ENCODE peak calls at places on chromosomes 12 and 14, in seven cellular contexts. Z, P, J, H, L, G and Y are unnamed samples.

GRCh38 chr12:78004451-78005093 is 173.9 kb downstream of the NAV3 start:
- DNase-seq in H (no peak), P (no peak), Z (no peak), G (no peak), L (no peak), J (no peak), Y (no peak)

GRCh38 chr12:9361879-9362326 is 153.7 kb upstream of the PZP start:
- DNase-seq in G (no peak), J (no peak), H (no peak), P (no peak), Z (no peak), L (no peak), Y (no peak)

GRCh38 chr12:30806989-30807694 is 52.4 kb upstream of the CAPRIN2 start:
- DNase-seq in Z (peak; percentile 62), G (no peak), H (peak; percentile 68), J (peak; percentile 70), L (no peak), P (no peak), Y (no peak)

GRCh38 chr14:46887144-46887543 is 235.6 kb upstream of the RPL10L start:
- DNase-seq in P (no peak), J (no peak), Z (no peak), H (no peak), L (no peak), G (no peak), Y (no peak)

GRCh38 chr12:18139989-18140596 is 50.1 kb upstream of the RERGL start:
- DNase-seq in J (peak; percentile 20), L (no peak), G (no peak), Z (peak; percentile 49), P (no peak), H (no peak), Y (no peak)

GRCh38 chr12:62861586-62861985 is 73.4 kb downstream of the PPM1H start:
- DNase-seq in H (no peak), L (no peak), J (no peak), G (no peak), Z (no peak), P (no peak), Y (no peak)

GRCh38 chr12:26566186-26566585 is 266.8 kb downstream of the ITPR2 start:
- DNase-seq in G (no peak), H (no peak), J (no peak), Z (no peak), L (no peak), P (no peak), Y (no peak)

GRCh38 chr14:29458547-29458946 is 469.1 kb downstream of the PRKD1 start:
- DNase-seq in H (no peak), L (no peak), G (no peak), J (no peak), Z (no peak), P (no peak), Y (no peak)

GRCh38 chr14:73739899-73740685 is 25.9 kb upstream of the PNMA1 start:
- DNase-seq in H (no peak), G (no peak), P (no peak), J (no peak), Z (no peak), L (no peak), Y (no peak)

GRCh38 chr12:20370841-20371240 is 2.5 kb downstream of the PDE3A start:
- DNase-seq in L (no peak), Z (no peak), G (no peak), H (no peak), J (no peak), P (no peak), Y (no peak)

GRCh38 chr12:132190012-132190755 is 45.9 kb downstream of the NOC4L start:
- DNase-seq in L (no peak), G (no peak), H (no peak), P (no peak), J (peak; percentile 21), Z (no peak), Y (no peak)

GRCh38 chr12:96907681-96908163 is 665 bp downstream of the NEDD1 start:
- DNase-seq in P (no peak), J (peak; percentile 28), H (peak; percentile 24), L (peak; percentile 17), Z (peak; percentile 18), G (no peak), Y (no peak)

GRCh38 chr14:29906256-29906885 is 21.3 kb downstream of the PRKD1 start:
- DNase-seq in H (no peak), P (no peak), L (no peak), Z (no peak), J (peak; percentile 29), G (no peak), Y (no peak)

GRCh38 chr14:52472728-52473127 is 79.6 kb downstream of the TXNDC16 start:
- DNase-seq in G (no peak), Z (no peak), J (no peak), H (no peak), P (no peak), L (no peak), Y (no peak)

GRCh38 chr14:73058923-73059311 is 583 bp downstream of the RBM25 start:
- DNase-seq in P (no peak), Z (peak; percentile 29), G (no peak), J (peak; percentile 50), L (no peak), H (peak; percentile 7), Y (no peak)

GRCh38 chr14:99737451-99737951 is 53.4 kb downstream of the CYP46A1 start:
- DNase-seq in G (no peak), H (no peak), J (peak; percentile 42), L (no peak), P (no peak), Z (no peak), Y (peak; percentile 44)

GRCh38 chr14:30243805-30244204 is 315.2 kb upstream of the G2E3 start:
- DNase-seq in J (peak; percentile 69), H (peak; percentile 43), L (no peak), G (no peak), Z (no peak), P (peak; percentile 44), Y (no peak)

GRCh38 chr12:62848418-62848817 is 86.5 kb downstream of the PPM1H start:
- DNase-seq in L (no peak), J (peak; percentile 84), P (peak; percentile 77), H (peak; percentile 92), Z (no peak), G (no peak), Y (no peak)

GRCh38 chr14:40842816-40843215 is 763.9 kb upstream of the LRFN5 start:
- DNase-seq in J (no peak), G (no peak), H (no peak), L (no peak), P (no peak), Z (no peak), Y (no peak)

GRCh38 chr12:102740157-102741032 is 176.6 kb downstream of the PAH start:
- DNase-seq in L (no peak), Z (peak; percentile 7), J (peak; percentile 46), P (peak; percentile 17), G (no peak), H (peak; percentile 20), Y (no peak)

GRCh38 chr14:94880805-94881204 is 110.9 kb upstream of the GSC start:
- DNase-seq in P (no peak), G (no peak), H (no peak), Z (no peak), L (no peak), J (no peak), Y (no peak)

GRCh38 chr14:100871234-100872186 is 32.0 kb downstream of the RTL1 start:
- DNase-seq in H (peak; percentile 81), L (no peak), G (no peak), Z (no peak), P (peak; percentile 24), J (peak; percentile 72), Y (peak; percentile 61)

GRCh38 chr12:117968826-117969659 is at the start of gene KSR2:
- DNase-seq in J (peak; percentile 23), G (peak; percentile 18), L (peak; percentile 44), P (no peak), H (peak; percentile 9), Z (peak; percentile 19), Y (no peak)

GRCh38 chr12:113261847-113262470 is 40.7 kb downstream of the TPCN1 start:
- DNase-seq in Z (no peak), J (no peak), L (peak; percentile 30), G (no peak), P (no peak), H (no peak), Y (no peak)

GRCh38 chr14:87522575-87522974 is 470.4 kb downstream of the GALC start:
- DNase-seq in Z (no peak), P (no peak), H (no peak), L (no peak), J (no peak), G (no peak), Y (no peak)

GRCh38 chr14:76236172-76237130 is 84.7 kb downstream of the GPATCH2L start:
- DNase-seq in P (no peak), L (no peak), G (no peak), J (peak; percentile 35), H (no peak), Z (no peak), Y (no peak)

GRCh38 chr12:50925342-50925651 is 27.0 kb upstream of the HIGD1C start:
- DNase-seq in Z (peak; percentile 9), H (no peak), G (no peak), L (no peak), P (no peak), J (no peak), Y (no peak)

GRCh38 chr14:105489607-105490317 is 1.3 kb upstream of the TEDC1 start:
- DNase-seq in Z (peak; percentile 87), P (peak; percentile 43), J (peak; percentile 54), L (peak; percentile 86), H (peak; percentile 68), G (peak; percentile 75), Y (peak; percentile 82)

GRCh38 chr14:100306506-100307214 is 416 bp upstream of the SLC25A29 start:
- DNase-seq in P (no peak), J (peak; percentile 96), G (peak; percentile 53), H (peak; percentile 59), Z (peak; percentile 89), L (peak; percentile 83), Y (peak; percentile 91)

GRCh38 chr14:52706286-52706685 is 714 bp upstream of the PSMC6 start:
- DNase-seq in L (peak; percentile 48), Z (no peak), P (no peak), H (no peak), J (no peak), G (no peak), Y (no peak)

GRCh38 chr12:15268927-15269552 is 47.8 kb upstream of the RERG start:
- DNase-seq in G (no peak), L (peak; percentile 15), J (peak; percentile 63), H (peak; percentile 41), P (no peak), Z (peak; percentile 76), Y (no peak)

GRCh38 chr12:62898568-62898967 is 36.4 kb downstream of the PPM1H start:
- DNase-seq in H (no peak), Z (no peak), G (no peak), L (no peak), P (no peak), J (no peak), Y (no peak)

GRCh38 chr12:65121956-65122469 is 908 bp upstream of the WIF1 start:
- DNase-seq in G (no peak), J (no peak), H (no peak), L (no peak), Z (no peak), P (no peak), Y (no peak)

GRCh38 chr14:77830692-77831091 is 30.8 kb downstream of the ADCK1 start:
- DNase-seq in Z (no peak), P (no peak), G (no peak), J (no peak), L (no peak), H (no peak), Y (no peak)

GRCh38 chr14:61560323-61560722 is 135.0 kb upstream of the HIF1A start:
- DNase-seq in G (no peak), Z (no peak), L (no peak), P (no peak), J (no peak), H (no peak), Y (peak; percentile 23)

GRCh38 chr14:57009585-57010515 is 199.6 kb upstream of the OTX2 start:
- DNase-seq in G (no peak), H (no peak), Z (peak; percentile 42), L (no peak), P (no peak), J (no peak), Y (no peak)

GRCh38 chr12:118063567-118064391 is 2.8 kb upstream of the WSB2 start:
- DNase-seq in H (no peak), G (no peak), J (no peak), Z (no peak), L (no peak), P (no peak), Y (no peak)

GRCh38 chr12:42979746-42980145 is 390.2 kb upstream of the PRICKLE1 start:
- DNase-seq in Z (no peak), J (no peak), P (no peak), L (no peak), G (no peak), H (no peak), Y (no peak)